ENCODE peak calls at places on chromosomes 1 and 21, in eight cellular contexts. T is CD8-positive, alpha-beta T cell; H is endodermal cell; U is fibroblast of the aortic adventitia; O is cardiac muscle cell; N is cardiac fibroblast; B is psoas muscle; E is fibroblast of mammary gland. G is an unnamed sample.
A peak's percentile ranks its signal among the peaks of the same experiment; 100 is the strongest.

GRCh38 chr1:235068155-235069121 is 60.2 kb downstream of the TOMM20 start:
- DNase-seq in T (no peak), H (no peak), U (peak; percentile 75), O (no peak), N (peak; percentile 90), B (peak; percentile 53), E (peak; percentile 98), G (peak; percentile 100)

GRCh38 chr1:27141266-27142003 is 13.5 kb downstream of the SLC9A1 start:
- DNase-seq in T (no peak), H (peak; percentile 63), U (no peak), O (no peak), N (no peak), B (peak; percentile 82), E (no peak), G (peak; percentile 67)

GRCh38 chr1:165408518-165408917 is 36.4 kb downstream of the RXRG start:
- DNase-seq in T (no peak), H (peak; percentile 81), U (peak; percentile 49), O (peak; percentile 55), N (peak; percentile 46), B (no peak), E (peak; percentile 73), G (peak; percentile 52)

GRCh38 chr1:196650403-196650802 is 1.4 kb upstream of the CFH start:
- DNase-seq in T (no peak), H (peak; percentile 41), U (no peak), O (no peak), N (no peak), B (peak; percentile 18), E (no peak), G (no peak)

GRCh38 chr1:143720087-143721023 is 251.4 kb downstream of the FAM72C start:
- DNase-seq in T (no peak), H (no peak), U (no peak), O (peak; percentile 61), N (no peak), B (peak; percentile 23), E (peak; percentile 30), G (peak; percentile 48)

GRCh38 chr1:232367293-232367692 is 262.6 kb downstream of the SIPA1L2 start:
- DNase-seq in T (no peak), H (peak; percentile 76), U (no peak), O (no peak), N (peak; percentile 7), B (no peak), E (no peak), G (peak; percentile 23)

GRCh38 chr1:183887826-183888819 is 83.2 kb downstream of the RGL1 start:
- DNase-seq in T (no peak), H (no peak), U (no peak), O (no peak), N (peak; percentile 42), B (no peak), E (peak; percentile 32), G (no peak)

GRCh38 chr1:240692339-240692705 is 80.4 kb upstream of the GREM2 start:
- DNase-seq in T (no peak), H (no peak), U (no peak), O (no peak), N (no peak), B (no peak), E (no peak), G (no peak)

GRCh38 chr1:225380691-225381090 is 47.1 kb downstream of the LBR start:
- DNase-seq in T (no peak), H (no peak), U (no peak), O (no peak), N (no peak), B (no peak), E (no peak), G (no peak)

GRCh38 chr1:117001254-117001927 is at the start of gene CD101:
- DNase-seq in T (no peak), H (no peak), U (no peak), O (no peak), N (no peak), B (no peak), E (no peak), G (no peak)

GRCh38 chr1:162627662-162628296 is 4.5 kb upstream of the DDR2 start:
- DNase-seq in T (no peak), H (no peak), U (peak; percentile 60), O (peak; percentile 60), N (peak; percentile 68), B (no peak), E (peak; percentile 70), G (peak; percentile 51)

GRCh38 chr21:41428847-41429246 is 2.8 kb downstream of the MX1 start:
- DNase-seq in T (no peak), H (no peak), U (no peak), O (no peak), N (no peak), B (no peak), E (no peak), G (no peak)

GRCh38 chr1:182664281-182664680 is 20.1 kb downstream of the RGS8 start:
- DNase-seq in T (no peak), H (no peak), U (no peak), O (no peak), N (no peak), B (no peak), E (no peak), G (peak; percentile 32)

GRCh38 chr1:182666736-182667135 is 17.7 kb downstream of the RGS8 start:
- DNase-seq in T (no peak), H (peak; percentile 61), U (no peak), O (no peak), N (no peak), B (no peak), E (no peak), G (peak; percentile 14)

GRCh38 chr1:182658055-182658454 is 26.3 kb downstream of the RGS8 start:
- DNase-seq in T (no peak), H (no peak), U (no peak), O (no peak), N (no peak), B (no peak), E (no peak), G (no peak)

GRCh38 chr1:182657026-182657425 is 27.4 kb downstream of the RGS8 start:
- DNase-seq in T (no peak), H (no peak), U (no peak), O (no peak), N (no peak), B (no peak), E (no peak), G (no peak)

DNA sequence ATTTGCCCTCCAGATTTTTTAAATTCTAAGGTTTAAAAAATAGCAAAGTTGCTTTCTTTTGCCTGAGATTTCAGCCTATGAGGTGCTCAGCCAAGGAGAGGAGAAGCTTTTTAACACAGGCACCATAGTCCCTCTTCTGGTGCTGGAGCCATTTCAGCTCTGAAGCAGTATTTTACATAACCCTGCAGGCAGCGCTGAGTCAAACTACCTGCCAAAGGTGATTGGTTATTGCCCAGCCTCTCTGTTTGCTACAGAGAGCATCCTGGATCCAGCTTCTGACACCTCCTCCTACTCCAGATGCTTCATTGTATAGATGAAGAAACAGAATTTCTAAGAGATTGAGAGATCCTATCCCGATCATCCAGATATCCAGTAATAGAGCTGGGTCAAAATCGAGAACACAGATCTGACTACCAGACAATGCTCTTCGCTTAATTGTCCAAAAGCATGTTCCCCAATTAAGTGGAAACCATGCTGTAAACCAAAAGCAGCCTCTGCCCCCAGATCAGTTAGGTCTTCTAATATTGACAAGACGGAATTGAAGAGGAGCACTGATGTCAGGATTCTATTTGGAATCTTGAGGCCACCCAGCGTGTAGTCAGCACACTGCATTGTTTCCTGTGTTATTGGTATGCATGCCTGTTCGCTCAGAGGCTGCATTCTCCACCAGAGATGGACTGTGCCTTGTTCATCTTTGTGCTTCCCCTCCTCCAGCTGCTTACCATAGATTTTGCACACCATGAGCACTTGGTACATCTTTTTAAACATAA is 22.1 kb downstream of the RGS8 start:
- DNase-seq in T (no peak), H (peak; percentile 78), U (no peak), O (no peak), N (no peak), B (no peak), E (no peak), G (peak; percentile 39)
- H3K4me3 ChIP-seq in T (no peak overlapping the region), H (no peak overlapping the region), U (no peak overlapping the region), O (no peak overlapping the region), N (no peak overlapping the region), B (no peak overlapping the region), E (no peak overlapping the region), G (no peak overlapping the region)

GRCh38 chr1:73839922-73840321 is 358.1 kb downstream of the LRRIQ3 start:
- DNase-seq in T (no peak), H (peak; percentile 68), U (peak; percentile 10), O (peak; percentile 10), N (peak; percentile 2), B (no peak), E (peak; percentile 11), G (peak; percentile 47)
- TF ChIP-seq CTCF in T (no peak), H (peak; percentile 88), U (peak; percentile 10), O (peak; percentile 16), N (no peak), B (no peak), E (peak; percentile 29), G (peak; percentile 52)

GRCh38 chr1:12346483-12347155 is 116.8 kb downstream of the VPS13D start:
- DNase-seq in T (no peak), H (no peak), U (no peak), O (no peak), N (no peak), B (no peak), E (no peak), G (no peak)

GRCh38 chr1:12348113-12348512 is 118.3 kb downstream of the VPS13D start:
- DNase-seq in T (no peak), H (no peak), U (no peak), O (no peak), N (no peak), B (no peak), E (no peak), G (no peak)

GRCh38 chr1:12343823-12344487 is 114.1 kb downstream of the VPS13D start:
- DNase-seq in T (no peak), H (no peak), U (no peak), O (no peak), N (no peak), B (no peak), E (no peak), G (no peak)

GRCh38 chr1:12344611-12345299 is 114.9 kb downstream of the VPS13D start:
- DNase-seq in T (no peak), H (no peak), U (no peak), O (peak; percentile 13), N (no peak), B (no peak), E (peak; percentile 21), G (no peak)

GRCh38 chr1:12345350-12346217 is 115.8 kb downstream of the VPS13D start:
- DNase-seq in T (no peak), H (no peak), U (no peak), O (no peak), N (no peak), B (no peak), E (no peak), G (no peak)
- H3K4me3 ChIP-seq in T (no peak overlapping the region), H (no peak overlapping the region), U (no peak overlapping the region), O (no peak overlapping the region), N (no peak overlapping the region), B (peak overlapping the region; percentile 48), E (no peak overlapping the region), G (no peak overlapping the region)

DNA sequence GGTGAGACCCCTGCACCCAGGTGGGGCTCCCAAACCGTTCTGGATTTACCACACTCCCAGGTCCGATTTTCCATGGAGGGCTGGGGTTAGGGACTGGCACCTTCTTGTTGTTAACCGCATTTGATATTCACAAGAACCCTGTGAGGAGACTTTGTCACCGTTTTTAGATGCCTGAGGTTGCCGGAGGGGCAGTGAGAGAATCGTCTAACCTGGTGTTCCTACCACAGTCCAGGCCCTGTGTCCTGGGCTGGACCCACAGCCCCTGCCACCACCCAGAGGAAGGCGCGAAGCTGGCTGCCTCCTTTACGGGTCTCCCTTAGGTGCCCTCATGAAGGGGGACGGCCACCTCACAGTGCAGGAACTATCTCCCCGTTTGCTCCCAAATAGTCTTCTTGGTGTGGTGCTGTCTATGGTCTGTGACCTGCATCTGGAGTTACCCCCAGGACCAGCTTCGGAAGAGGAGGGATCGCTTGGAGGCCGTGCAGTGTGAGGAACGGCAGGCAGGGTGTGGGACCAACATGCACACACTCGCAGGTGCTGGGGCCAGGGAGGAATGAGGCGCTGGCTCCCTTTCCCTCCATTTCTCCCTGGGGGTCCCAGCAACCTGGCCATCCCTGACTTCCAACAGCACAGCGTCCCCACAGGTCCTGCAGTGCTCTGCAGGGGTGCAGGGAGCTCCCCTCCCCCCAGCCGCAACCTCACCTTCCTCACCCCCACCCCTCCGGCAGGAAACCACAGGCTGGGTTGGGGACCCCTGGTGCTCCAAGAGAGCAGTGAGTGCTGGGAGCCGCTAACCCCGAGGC is 7.0 kb downstream of the SIM2 start:
- DNase-seq in T (no peak), H (peak; percentile 84), U (no peak), O (no peak), N (no peak), B (no peak), E (no peak), G (no peak)
- TF ChIP-seq CTCF in T (no peak), H (peak; percentile 75), U (no peak), O (no peak), N (peak; percentile 13), B (no peak), E (no peak), G (peak; percentile 8)

G was measured in epithelial cell of esophagus.